ENCODE peak calls at places on chromosomes 6 and 20, in four cellular contexts. O is H9, N is IMR-90, D is H1. S is an unnamed sample.
A peak's percentile ranks its signal among the peaks of the same experiment; 100 is the strongest.

GRCh38 chr6:148747493-148748160 is 797 bp downstream of the UST start:
- DNase-seq in N (peak; percentile 21), D (peak; percentile 33), O (peak; percentile 80), S (peak; percentile 87)

GRCh38 chr20:914727-915498 is 1.2 kb downstream of the ANGPT4 start:
- DNase-seq in N (no peak), O (no peak), D (no peak), S (no peak)

GRCh38 chr6:13814938-13815575 is 700 bp upstream of the MCUR1 start:
- DNase-seq in N (no peak), D (no peak), O (no peak), S (peak; percentile 8)

GRCh38 chr20:61925555-61926252 is 140.0 kb downstream of the TAF4 start:
- DNase-seq in N (peak; percentile 65), O (no peak), D (no peak), S (no peak)

GRCh38 chr6:102064142-102064541 is 670.6 kb downstream of the GRIK2 start:
- DNase-seq in N (no peak), O (no peak), D (no peak), S (no peak)

GRCh38 chr20:32972181-32973076 is 31.8 kb downstream of the SUN5 start:
- DNase-seq in O (peak; percentile 47), N (no peak), D (no peak), S (peak; percentile 69)

GRCh38 chr20:21173496-21174025 is 47.7 kb downstream of the KIZ start:
- DNase-seq in N (peak; percentile 15), O (no peak), D (no peak), S (no peak)

GRCh38 chr6:36829919-36830544 is 9.2 kb downstream of the CPNE5 start:
- DNase-seq in O (no peak), D (no peak), N (peak; percentile 22), S (no peak)

GRCh38 chr20:25486377-25486776 is 78.9 kb downstream of the GINS1 start:
- DNase-seq in D (no peak), N (peak; percentile 40), O (no peak), S (no peak)

GRCh38 chr20:54054516-54054915 is 15.9 kb downstream of the BCAS1 start:
- DNase-seq in O (no peak), D (no peak), N (no peak), S (no peak)

GRCh38 chr6:132401120-132401940 is at the start of gene MOXD1:
- DNase-seq in O (peak; percentile 59), N (peak; percentile 37), D (no peak), S (peak; percentile 64)

GRCh38 chr20:10040070-10040970 is 5.5 kb downstream of the ANKEF1 start:
- DNase-seq in D (no peak), O (no peak), N (peak; percentile 85), S (no peak)

GRCh38 chr6:107274288-107274687 is 159.0 kb upstream of the BEND3 start:
- DNase-seq in O (no peak), D (no peak), N (no peak), S (no peak)

GRCh38 chr6:110756817-110757216 is 58.5 kb downstream of the CDK19 start:
- DNase-seq in O (no peak), D (no peak), N (no peak), S (no peak)

GRCh38 chr20:40254023-40254772 is 434.8 kb downstream of the MAFB start:
- DNase-seq in D (no peak), N (no peak), O (no peak), S (no peak)

GRCh38 chr6:125952764-125953501 is 3.6 kb upstream of the HINT3 start:
- DNase-seq in O (peak; percentile 90), N (peak; percentile 53), D (no peak), S (peak; percentile 59)

GRCh38 chr6:103800131-103800670 is 1059.5 kb downstream of the HACE1 start:
- DNase-seq in N (no peak), O (no peak), D (no peak), S (no peak)

GRCh38 chr20:46212876-46213275 is 94.8 kb downstream of the CD40 start:
- DNase-seq in O (no peak), N (no peak), D (no peak), S (no peak)

GRCh38 chr20:25540273-25540672 is 45.1 kb downstream of the NINL start:
- DNase-seq in N (no peak), D (no peak), O (peak; percentile 66), S (peak; percentile 87)

GRCh38 chr6:12962529-12962928 is 246.0 kb downstream of the PHACTR1 start:
- DNase-seq in N (no peak), O (no peak), D (no peak), S (no peak)

GRCh38 chr6:145483191-145483996 is 251.9 kb downstream of the EPM2A start:
- DNase-seq in N (peak; percentile 12), D (no peak), O (no peak), S (no peak)

GRCh38 chr6:4637691-4638433 is 138.3 kb upstream of the CDYL start:
- DNase-seq in N (peak; percentile 93), D (no peak), O (no peak), S (no peak)

GRCh38 chr6:147382945-147383554 is 125.4 kb upstream of the SAMD5 start:
- DNase-seq in N (peak; percentile 41), D (no peak), O (no peak), S (peak; percentile 47)

GRCh38 chr6:169794317-169795055 is 43.1 kb downstream of the ERMARD start:
- DNase-seq in N (no peak), D (no peak), O (no peak), S (no peak)

GRCh38 chr6:15308445-15309213 is 62.8 kb downstream of the JARID2 start:
- DNase-seq in O (no peak), N (peak; percentile 40), D (no peak), S (peak; percentile 69)

GRCh38 chr6:44898296-44898930 is 429.7 kb upstream of the RUNX2 start:
- DNase-seq in D (no peak), N (peak; percentile 64), O (no peak), S (peak; percentile 25)

GRCh38 chr6:5359413-5359812 is 98.1 kb downstream of the FARS2 start:
- DNase-seq in N (no peak), O (no peak), D (no peak), S (no peak)

GRCh38 chr6:147207351-147207750 is 3.1 kb downstream of the STXBP5 start:
- DNase-seq in N (no peak), O (no peak), D (no peak), S (no peak)

GRCh38 chr20:34269996-34270627 is 28.9 kb downstream of the ASIP start:
- DNase-seq in D (no peak), N (no peak), O (no peak), S (no peak)

GRCh38 chr6:69816569-69816968 is 19.8 kb upstream of the LMBRD1 start:
- DNase-seq in O (no peak), D (no peak), N (no peak), S (peak; percentile 66)

GRCh38 chr20:22339091-22339881 is 245.1 kb downstream of the FOXA2 start:
- DNase-seq in O (no peak), N (peak; percentile 63), D (peak; percentile 17), S (peak; percentile 68)

GRCh38 chr20:34982270-34983088 is 26.8 kb downstream of the MYH7B start:
- DNase-seq in O (no peak), N (no peak), D (no peak), S (no peak)

GRCh38 chr6:43817192-43817591 is 47.2 kb downstream of the VEGFA start:
- DNase-seq in D (peak; percentile 27), N (peak; percentile 31), O (peak; percentile 72), S (peak; percentile 85)

GRCh38 chr20:36396340-36396739 is 90.2 kb downstream of the DLGAP4 start:
- DNase-seq in D (no peak), O (no peak), N (no peak), S (no peak)
- H4K5ac ChIP-seq in D (no peak overlapping the region), O (no peak overlapping the region), N (no peak overlapping the region), S (no peak overlapping the region)

GRCh38 chr6:35485402-35485877 is 11.4 kb downstream of the TEAD3 start:
- DNase-seq in D (no peak), N (no peak), O (peak; percentile 79), S (peak; percentile 94)
- H3K4me1 ChIP-seq in D (peaks cover 44% of the 10 kb centered on the region), N (peaks cover 39% of the 10 kb centered on the region), O (peaks cover 11% of the 10 kb centered on the region), S (peaks cover 29% of the 10 kb centered on the region)

DNA sequence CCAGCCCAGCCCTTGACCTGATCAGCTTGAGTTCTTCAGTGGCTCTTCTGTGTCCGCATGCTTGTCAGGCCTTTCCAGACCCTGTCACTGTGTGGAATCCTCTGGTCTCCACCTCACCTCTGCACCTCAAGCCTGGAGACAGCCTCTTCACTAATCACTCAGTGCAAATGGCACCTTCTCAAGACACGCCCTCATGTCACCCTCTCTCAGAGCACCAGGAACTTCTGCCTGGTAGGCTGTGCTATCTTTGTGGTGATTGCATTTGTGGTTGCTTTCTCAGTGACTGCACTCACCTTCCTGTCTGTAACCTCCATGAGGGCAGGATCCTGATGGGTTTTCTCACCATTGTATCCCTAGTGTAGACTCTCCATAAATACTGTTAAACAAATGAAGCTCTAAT is 435.2 kb upstream of the CDH4 start:
- DNase-seq in D (no peak), N (no peak), O (no peak), S (no peak)
- H3K27ac ChIP-seq in D (no peak overlapping the region), N (no peak overlapping the region), O (no peak overlapping the region), S (no peak overlapping the region)

GRCh38 chr6:136923116-136923953 is 1.2 kb downstream of the SLC35D3 start:
- DNase-seq in N (no peak), O (peak; percentile 71), D (no peak), S (peak; percentile 22)
- H4K5ac ChIP-seq in N (no peak overlapping the region), O (no peak overlapping the region), D (no peak overlapping the region), S (no peak overlapping the region)

GRCh38 chr6:30685157-30685976 is 1.1 kb downstream of the PPP1R18 start:
- DNase-seq in D (no peak), O (no peak), N (no peak), S (peak; percentile 49)
- H3K4me1 ChIP-seq in D (peaks cover 35% of the 10 kb centered on the region), O (peaks cover 17% of the 10 kb centered on the region), N (peaks cover 23% of the 10 kb centered on the region), S (peaks cover 26% of the 10 kb centered on the region)

DNA sequence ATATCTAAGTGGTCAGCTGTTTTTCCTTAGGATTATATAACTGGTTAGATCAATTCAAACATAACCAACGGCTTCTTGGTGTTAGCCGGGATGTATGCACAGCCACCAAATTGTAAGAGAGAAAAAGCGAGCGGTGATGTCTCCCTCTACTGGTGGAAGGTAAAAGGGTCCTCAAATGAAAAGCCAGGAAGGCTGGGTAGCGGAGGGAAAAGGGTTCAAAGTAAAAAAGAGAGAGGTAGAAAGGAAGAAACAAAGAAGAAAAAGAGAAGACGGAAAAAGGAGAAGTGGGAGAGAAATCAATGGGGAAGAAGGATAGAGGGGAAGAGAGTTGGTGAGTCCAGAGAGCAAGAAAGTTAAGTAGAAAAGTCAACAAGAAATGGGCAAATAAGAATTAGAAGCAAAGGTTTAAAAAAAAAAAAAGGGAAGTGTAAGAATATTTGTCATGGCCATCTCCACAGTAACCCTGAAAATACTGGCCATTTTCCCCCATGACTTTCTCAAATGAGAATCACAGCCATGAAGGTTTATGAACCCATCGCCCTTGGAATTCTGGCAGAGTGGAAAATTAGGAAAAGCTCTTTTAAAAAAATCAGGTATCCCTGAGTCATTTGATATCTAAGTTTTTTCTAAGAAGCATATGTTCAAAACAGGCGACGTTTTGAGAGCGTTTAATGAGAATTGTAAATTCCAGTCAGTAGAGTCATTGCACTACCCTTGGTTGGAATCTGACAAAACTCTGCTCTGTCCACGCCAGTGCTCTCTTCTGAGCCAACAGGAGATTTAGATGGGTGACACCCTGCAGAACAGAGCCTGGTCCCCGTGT is 155.6 kb upstream of the SNX9 start:
- DNase-seq in N (peak; percentile 70), O (peak; percentile 51), D (no peak), S (peak; percentile 64)
- H3K27ac ChIP-seq in N (no peak overlapping the region), O (no peak overlapping the region), D (no peak overlapping the region), S (no peak overlapping the region)

DNA sequence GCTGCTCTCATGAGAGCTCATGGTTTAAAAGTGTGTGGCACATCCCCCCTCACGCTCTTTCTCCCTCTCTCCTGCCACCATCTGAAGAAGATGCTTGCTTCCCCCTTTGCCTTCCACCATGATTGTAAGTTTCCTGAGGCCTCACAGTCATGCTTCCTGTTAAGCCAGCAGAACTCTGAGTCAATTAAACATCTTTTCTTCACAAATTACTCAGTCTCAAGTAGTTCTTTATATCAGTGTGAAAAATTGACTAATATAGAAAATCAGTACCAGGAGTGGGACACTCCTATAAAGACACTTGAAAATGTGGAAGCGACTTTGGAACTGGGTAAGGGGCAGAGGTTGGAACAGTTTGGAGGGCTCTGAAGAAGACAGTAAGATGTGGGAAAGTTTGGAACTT is 45.0 kb downstream of the HACE1 start:
- DNase-seq in O (no peak), N (no peak), D (no peak), S (no peak)
- H4K5ac ChIP-seq in O (no peak overlapping the region), N (no peak overlapping the region), D (no peak overlapping the region), S (no peak overlapping the region)

S was measured in mesendoderm.